ENCODE peak calls at places on chromosomes 2 and 18, in eight cellular contexts. P is hepatocyte; Z is NCI-H2171 treated with DMSO at 0.1 percent for 48 hours; J is A549; I is AG20443; R is amniotic stem cell; V is GM12865; F is stimulated activated CD4-positive, alpha-beta T cell treated with anti-CD3 and anti-CD28 coated beads, Interleukin-1b, Interleukin-23, amount 100 ng/mL, for 48 hours. U is an unnamed sample.

GRCh38 chr2:138324068-138324771 is 177.3 kb upstream of the SPOPL start:
- DNase-seq in V (no peak), Z (peak; percentile 5), R (no peak), F (no peak), J (no peak), I (no peak), P (no peak), U (no peak)

GRCh38 chr18:79682481-79682880 is 2.9 kb downstream of the CTDP1 start:
- DNase-seq in I (no peak), F (no peak), P (no peak), J (no peak), R (no peak), V (no peak), Z (no peak), U (no peak)

GRCh38 chr2:19352946-19353720 is 5.3 kb downstream of the OSR1 start:
- DNase-seq in V (no peak), Z (no peak), I (no peak), J (no peak), F (no peak), P (no peak), R (no peak), U (no peak)

GRCh38 chr2:178306351-178307073 is 112.2 kb downstream of the OSBPL6 start:
- DNase-seq in Z (peak; percentile 15), F (peak; percentile 5), P (peak; percentile 69), I (peak; percentile 56), R (no peak), V (peak; percentile 76), J (peak; percentile 62), U (peak; percentile 35)

GRCh38 chr2:8452296-8452695 is 229.6 kb upstream of the ID2 start:
- DNase-seq in R (no peak), Z (no peak), J (no peak), F (no peak), P (no peak), I (no peak), V (no peak), U (no peak)

GRCh38 chr2:103615706-103616105 is 853.9 kb downstream of the TMEM182 start:
- DNase-seq in F (no peak), R (no peak), V (no peak), J (no peak), P (no peak), Z (no peak), I (no peak), U (no peak)

GRCh38 chr2:241774419-241775222 is 2.0 kb upstream of the GAL3ST2 start:
- DNase-seq in V (no peak), R (no peak), P (no peak), J (no peak), I (peak; percentile 93), Z (peak; percentile 57), F (no peak), U (peak; percentile 94)

GRCh38 chr2:241503776-241504392 is 4.5 kb downstream of the STK25 start:
- DNase-seq in Z (no peak), R (no peak), J (no peak), V (no peak), F (no peak), I (no peak), P (no peak), U (no peak)

GRCh38 chr2:235594041-235594440 is 100.2 kb downstream of the AGAP1 start:
- DNase-seq in V (peak; percentile 38), J (peak; percentile 84), I (peak; percentile 56), Z (peak; percentile 87), P (peak; percentile 91), R (peak; percentile 61), F (no peak), U (peak; percentile 61)

GRCh38 chr2:71668326-71669057 is 215.1 kb downstream of the DYSF start:
- DNase-seq in R (no peak), F (no peak), P (no peak), V (no peak), Z (no peak), I (peak; percentile 10), J (no peak), U (no peak)

GRCh38 chr2:127421871-127422618 is 3.8 kb downstream of the PROC start:
- DNase-seq in J (no peak), P (no peak), R (no peak), V (no peak), I (no peak), Z (no peak), F (no peak), U (no peak)

GRCh38 chr2:67919490-67919889 is 143.3 kb downstream of the C1D start:
- DNase-seq in V (no peak), P (no peak), I (no peak), F (no peak), R (no peak), Z (no peak), J (no peak), U (no peak)

GRCh38 chr2:187482796-187483195 is 34.7 kb upstream of the CALCRL start:
- DNase-seq in F (no peak), V (no peak), R (no peak), Z (no peak), I (no peak), P (no peak), J (no peak), U (no peak)

GRCh38 chr2:234629596-234629995 is 132.7 kb upstream of the ARL4C start:
- DNase-seq in Z (no peak), V (no peak), P (no peak), I (no peak), F (no peak), R (no peak), J (no peak), U (no peak)